ENCODE peak calls at places on chromosomes 12 and 14, in ten cellular contexts. One of them, this sample, is unnamed.
A peak's percentile ranks its signal among the peaks of the same experiment; 100 is the strongest.

GRCh38 chr14:68935761-68936209 is 43.3 kb downstream of the ACTN1 start:
- DNase-seq in transverse colon: no peak
- DNase-seq in kidney epithelial cell: no peak
- DNase-seq in AG04450: no peak
- DNase-seq in HCT116: no peak
- DNase-seq in astrocyte of the spinal cord: no peak
- DNase-seq in left ventricle myocardium inferior: no peak
- DNase-seq in bronchial epithelial cell: peak; percentile 33
- DNase-seq in choroid plexus epithelial cell: peak; percentile 58
- DNase-seq in fibroblast of the aortic adventitia: no peak
- DNase-seq in this sample: no peak

GRCh38 chr12:22380029-22380428 is 45.5 kb upstream of the ST8SIA1 start:
- DNase-seq in fibroblast of the aortic adventitia: no peak
- DNase-seq in choroid plexus epithelial cell: no peak
- DNase-seq in bronchial epithelial cell: no peak
- DNase-seq in transverse colon: no peak
- DNase-seq in kidney epithelial cell: no peak
- DNase-seq in left ventricle myocardium inferior: no peak
- DNase-seq in astrocyte of the spinal cord: no peak
- DNase-seq in HCT116: no peak
- DNase-seq in AG04450: no peak
- DNase-seq in this sample: no peak

GRCh38 chr12:130868412-130868811 is 3.5 kb upstream of the RAN start:
- DNase-seq in choroid plexus epithelial cell: no peak
- DNase-seq in AG04450: no peak
- DNase-seq in left ventricle myocardium inferior: no peak
- DNase-seq in HCT116: no peak
- DNase-seq in bronchial epithelial cell: no peak
- DNase-seq in transverse colon: no peak
- DNase-seq in astrocyte of the spinal cord: no peak
- DNase-seq in fibroblast of the aortic adventitia: no peak
- DNase-seq in kidney epithelial cell: no peak
- DNase-seq in this sample: no peak

GRCh38 chr14:99322731-99323599 is 51.0 kb upstream of the BCL11B start:
- DNase-seq in kidney epithelial cell: no peak
- DNase-seq in fibroblast of the aortic adventitia: no peak
- DNase-seq in transverse colon: no peak
- DNase-seq in astrocyte of the spinal cord: no peak
- DNase-seq in AG04450: no peak
- DNase-seq in choroid plexus epithelial cell: no peak
- DNase-seq in bronchial epithelial cell: no peak
- DNase-seq in left ventricle myocardium inferior: no peak
- DNase-seq in HCT116: no peak
- DNase-seq in this sample: no peak

GRCh38 chr14:69650948-69651369 is 39.6 kb downstream of the SUSD6 start:
- DNase-seq in AG04450: no peak
- DNase-seq in choroid plexus epithelial cell: no peak
- DNase-seq in HCT116: no peak
- DNase-seq in kidney epithelial cell: no peak
- DNase-seq in bronchial epithelial cell: peak; percentile 71
- DNase-seq in transverse colon: no peak
- DNase-seq in left ventricle myocardium inferior: no peak
- DNase-seq in fibroblast of the aortic adventitia: no peak
- DNase-seq in astrocyte of the spinal cord: no peak
- DNase-seq in this sample: peak; percentile 65

GRCh38 chr12:125262866-125263265 is 197.6 kb downstream of the AACS start:
- DNase-seq in astrocyte of the spinal cord: no peak
- DNase-seq in kidney epithelial cell: no peak
- DNase-seq in HCT116: no peak
- DNase-seq in bronchial epithelial cell: no peak
- DNase-seq in AG04450: no peak
- DNase-seq in transverse colon: no peak
- DNase-seq in left ventricle myocardium inferior: no peak
- DNase-seq in fibroblast of the aortic adventitia: no peak
- DNase-seq in choroid plexus epithelial cell: no peak
- DNase-seq in this sample: no peak

GRCh38 chr14:83913466-83913865 is 1616.5 kb upstream of the FLRT2 start:
- DNase-seq in choroid plexus epithelial cell: peak; percentile 5
- DNase-seq in astrocyte of the spinal cord: no peak
- DNase-seq in fibroblast of the aortic adventitia: no peak
- DNase-seq in HCT116: no peak
- DNase-seq in left ventricle myocardium inferior: no peak
- DNase-seq in AG04450: no peak
- DNase-seq in bronchial epithelial cell: no peak
- DNase-seq in transverse colon: no peak
- DNase-seq in kidney epithelial cell: no peak
- DNase-seq in this sample: no peak

GRCh38 chr12:112916270-112916669 is 9.5 kb downstream of the OAS1 start:
- DNase-seq in kidney epithelial cell: no peak
- DNase-seq in fibroblast of the aortic adventitia: no peak
- DNase-seq in transverse colon: peak; percentile 35
- DNase-seq in bronchial epithelial cell: peak; percentile 86
- DNase-seq in left ventricle myocardium inferior: no peak
- DNase-seq in astrocyte of the spinal cord: no peak
- DNase-seq in HCT116: no peak
- DNase-seq in AG04450: no peak
- DNase-seq in choroid plexus epithelial cell: peak; percentile 10
- DNase-seq in this sample: peak; percentile 86

GRCh38 chr14:83164016-83164415 is 1630.4 kb upstream of the SEL1L start:
- DNase-seq in AG04450: peak; percentile 85
- DNase-seq in fibroblast of the aortic adventitia: no peak
- DNase-seq in HCT116: no peak
- DNase-seq in choroid plexus epithelial cell: peak; percentile 89
- DNase-seq in bronchial epithelial cell: peak; percentile 97
- DNase-seq in astrocyte of the spinal cord: peak; percentile 69
- DNase-seq in kidney epithelial cell: peak; percentile 75
- DNase-seq in left ventricle myocardium inferior: no peak
- DNase-seq in transverse colon: no peak
- DNase-seq in this sample: peak; percentile 7

GRCh38 chr14:106417224-106418049 is 891.1 kb downstream of the TMEM121 start:
- DNase-seq in kidney epithelial cell: no peak
- DNase-seq in astrocyte of the spinal cord: no peak
- DNase-seq in left ventricle myocardium inferior: peak; percentile 25
- DNase-seq in AG04450: no peak
- DNase-seq in HCT116: peak; percentile 3
- DNase-seq in bronchial epithelial cell: no peak
- DNase-seq in transverse colon: peak; percentile 61
- DNase-seq in choroid plexus epithelial cell: peak; percentile 1
- DNase-seq in fibroblast of the aortic adventitia: no peak
- DNase-seq in this sample: no peak

GRCh38 chr14:91400696-91401095 is 16.9 kb downstream of the CCDC88C start:
- DNase-seq in left ventricle myocardium inferior: no peak
- DNase-seq in HCT116: no peak
- DNase-seq in kidney epithelial cell: no peak
- DNase-seq in bronchial epithelial cell: no peak
- DNase-seq in AG04450: no peak
- DNase-seq in astrocyte of the spinal cord: peak; percentile 33
- DNase-seq in transverse colon: no peak
- DNase-seq in fibroblast of the aortic adventitia: peak; percentile 36
- DNase-seq in choroid plexus epithelial cell: peak; percentile 48
- DNase-seq in this sample: peak; percentile 32
- H3K4me3 ChIP-seq in left ventricle myocardium inferior: no peak overlapping the region
- H3K4me3 ChIP-seq in HCT116: no peak overlapping the region
- H3K4me3 ChIP-seq in kidney epithelial cell: no peak overlapping the region
- H3K4me3 ChIP-seq in bronchial epithelial cell: no peak overlapping the region
- H3K4me3 ChIP-seq in AG04450: no peak overlapping the region
- H3K4me3 ChIP-seq in astrocyte of the spinal cord: no peak overlapping the region
- H3K4me3 ChIP-seq in transverse colon: no peak overlapping the region
- H3K4me3 ChIP-seq in fibroblast of the aortic adventitia: no peak overlapping the region
- H3K4me3 ChIP-seq in choroid plexus epithelial cell: no peak overlapping the region
- H3K4me3 ChIP-seq in this sample: no peak overlapping the region

DNA sequence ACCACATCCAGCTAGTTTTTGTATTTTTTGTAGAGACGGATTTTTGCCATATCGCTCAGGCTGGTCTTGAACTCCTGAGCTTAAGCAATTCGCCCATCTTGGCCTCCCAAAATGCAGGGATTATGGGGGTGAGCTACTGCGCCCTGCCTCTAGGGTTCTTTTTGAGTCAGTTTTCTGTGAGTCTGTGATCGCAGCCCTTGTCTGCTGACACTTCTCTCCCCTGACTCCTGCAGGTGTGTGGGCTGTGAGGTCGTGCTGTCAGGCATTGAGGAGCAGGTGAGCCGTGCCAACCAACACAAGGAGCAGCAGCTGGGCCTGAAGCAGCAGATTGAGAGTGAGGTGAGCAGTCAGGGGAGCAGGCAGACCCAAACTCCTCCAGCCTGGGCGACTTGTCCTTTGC is 6.3 kb downstream of the COPS7A start:
- DNase-seq in astrocyte of the spinal cord: no peak
- DNase-seq in choroid plexus epithelial cell: no peak
- DNase-seq in bronchial epithelial cell: no peak
- DNase-seq in AG04450: no peak
- DNase-seq in kidney epithelial cell: no peak
- DNase-seq in fibroblast of the aortic adventitia: no peak
- DNase-seq in HCT116: no peak
- DNase-seq in left ventricle myocardium inferior: no peak
- DNase-seq in transverse colon: no peak
- DNase-seq in this sample: no peak
- TF ChIP-seq CTCF in astrocyte of the spinal cord: no peak
- TF ChIP-seq CTCF in choroid plexus epithelial cell: peak; percentile 3
- TF ChIP-seq CTCF in bronchial epithelial cell: no peak
- TF ChIP-seq CTCF in AG04450: no peak
- TF ChIP-seq CTCF in kidney epithelial cell: no peak
- TF ChIP-seq CTCF in fibroblast of the aortic adventitia: no peak
- TF ChIP-seq CTCF in HCT116: no peak
- TF ChIP-seq CTCF in left ventricle myocardium inferior: no peak
- TF ChIP-seq CTCF in transverse colon: no peak
- TF ChIP-seq CTCF in this sample: no peak

GRCh38 chr14:93006484-93007128 is 83.7 kb downstream of the CHGA start:
- DNase-seq in bronchial epithelial cell: no peak
- DNase-seq in left ventricle myocardium inferior: no peak
- DNase-seq in transverse colon: no peak
- DNase-seq in choroid plexus epithelial cell: peak; percentile 65
- DNase-seq in HCT116: no peak
- DNase-seq in AG04450: no peak
- DNase-seq in kidney epithelial cell: no peak
- DNase-seq in fibroblast of the aortic adventitia: peak; percentile 25
- DNase-seq in astrocyte of the spinal cord: peak; percentile 57
- DNase-seq in this sample: peak; percentile 48
- H3K4me3 ChIP-seq in bronchial epithelial cell: no peak overlapping the region
- H3K4me3 ChIP-seq in left ventricle myocardium inferior: no peak overlapping the region
- H3K4me3 ChIP-seq in transverse colon: no peak overlapping the region
- H3K4me3 ChIP-seq in choroid plexus epithelial cell: no peak overlapping the region
- H3K4me3 ChIP-seq in HCT116: no peak overlapping the region
- H3K4me3 ChIP-seq in AG04450: no peak overlapping the region
- H3K4me3 ChIP-seq in kidney epithelial cell: no peak overlapping the region
- H3K4me3 ChIP-seq in fibroblast of the aortic adventitia: no peak overlapping the region
- H3K4me3 ChIP-seq in astrocyte of the spinal cord: no peak overlapping the region
- H3K4me3 ChIP-seq in this sample: no peak overlapping the region

DNA sequence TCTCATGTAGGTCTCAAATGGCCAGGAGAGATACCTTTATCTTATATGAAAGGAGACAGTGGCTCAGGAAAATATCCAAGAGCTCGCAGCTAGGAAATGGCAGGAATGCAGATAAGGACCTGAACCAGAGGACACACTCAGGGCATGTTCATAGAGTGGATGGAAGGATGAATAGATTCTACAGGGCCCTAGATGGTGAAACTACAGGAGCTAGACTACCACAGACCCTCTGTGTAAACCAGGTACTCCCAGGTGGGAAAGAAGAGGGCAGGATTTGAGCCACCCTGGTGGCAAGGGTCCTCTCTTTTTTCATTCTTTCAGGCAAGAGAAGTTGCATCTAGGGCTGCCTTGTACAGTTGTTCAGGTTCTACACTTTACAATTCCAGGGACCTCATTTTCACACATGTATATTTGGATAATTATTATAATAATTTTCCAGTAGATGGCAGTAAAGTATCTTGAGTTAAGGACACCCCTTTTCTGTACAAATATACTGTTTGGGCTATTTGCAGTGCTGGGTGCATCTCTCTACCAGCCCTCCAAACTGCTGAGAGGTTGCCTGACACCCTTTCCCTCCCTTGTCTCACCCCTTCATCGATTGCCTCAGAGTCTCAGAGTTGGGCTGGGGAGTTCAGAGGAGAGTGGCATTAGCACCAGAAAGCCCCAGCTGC is 10.5 kb upstream of the ZDHHC22 start:
- DNase-seq in choroid plexus epithelial cell: peak; percentile 56
- DNase-seq in HCT116: peak; percentile 28
- DNase-seq in astrocyte of the spinal cord: no peak
- DNase-seq in fibroblast of the aortic adventitia: peak; percentile 49
- DNase-seq in bronchial epithelial cell: peak; percentile 52
- DNase-seq in transverse colon: no peak
- DNase-seq in kidney epithelial cell: no peak
- DNase-seq in left ventricle myocardium inferior: no peak
- DNase-seq in AG04450: no peak
- DNase-seq in this sample: peak; percentile 50
- TF ChIP-seq CTCF in choroid plexus epithelial cell: peak; percentile 27
- TF ChIP-seq CTCF in HCT116: peak; percentile 7
- TF ChIP-seq CTCF in astrocyte of the spinal cord: no peak
- TF ChIP-seq CTCF in fibroblast of the aortic adventitia: no peak
- TF ChIP-seq CTCF in bronchial epithelial cell: peak; percentile 26
- TF ChIP-seq CTCF in transverse colon: peak; percentile 22
- TF ChIP-seq CTCF in kidney epithelial cell: no peak
- TF ChIP-seq CTCF in left ventricle myocardium inferior: peak; percentile 30
- TF ChIP-seq CTCF in AG04450: peak; percentile 27
- TF ChIP-seq CTCF in this sample: peak; percentile 7